ENCODE peak calls at places on chromosomes 6 and 20, in seven cellular contexts. One of them, this sample, is unnamed.
A peak's percentile ranks its signal among the peaks of the same experiment; 100 is the strongest.

GRCh38 chr6:122736166-122736565 is 43.4 kb upstream of the FABP7 start:
- DNase-seq in NCI-H1436: peak; percentile 26
- DNase-seq in WTC11: no peak
- DNase-seq in non-pigmented ciliary epithelial cell: no peak
- DNase-seq in KG1: no peak
- DNase-seq in bronchial epithelial cell: peak; percentile 96
- DNase-seq in activated T-cell treated with anti-CD3 and anti-CD28 coated beads, Interleukin-2, amount 50 U/mL, for 4 hours: no peak
- DNase-seq in this sample: no peak

GRCh38 chr20:58989196-58989595 is 8.1 kb downstream of the NELFCD start:
- DNase-seq in non-pigmented ciliary epithelial cell: no peak
- DNase-seq in NCI-H1436: no peak
- DNase-seq in activated T-cell treated with anti-CD3 and anti-CD28 coated beads, Interleukin-2, amount 50 U/mL, for 4 hours: no peak
- DNase-seq in KG1: no peak
- DNase-seq in bronchial epithelial cell: no peak
- DNase-seq in WTC11: no peak
- DNase-seq in this sample: no peak

GRCh38 chr20:46805836-46806235 is 88.8 kb upstream of the EYA2 start:
- DNase-seq in non-pigmented ciliary epithelial cell: no peak
- DNase-seq in activated T-cell treated with anti-CD3 and anti-CD28 coated beads, Interleukin-2, amount 50 U/mL, for 4 hours: no peak
- DNase-seq in KG1: no peak
- DNase-seq in bronchial epithelial cell: no peak
- DNase-seq in WTC11: no peak
- DNase-seq in NCI-H1436: no peak
- DNase-seq in this sample: no peak

GRCh38 chr6:117195728-117196127 is 69.6 kb upstream of the VGLL2 start:
- DNase-seq in KG1: no peak
- DNase-seq in activated T-cell treated with anti-CD3 and anti-CD28 coated beads, Interleukin-2, amount 50 U/mL, for 4 hours: no peak
- DNase-seq in WTC11: no peak
- DNase-seq in non-pigmented ciliary epithelial cell: no peak
- DNase-seq in NCI-H1436: no peak
- DNase-seq in bronchial epithelial cell: peak; percentile 66
- DNase-seq in this sample: no peak

GRCh38 chr6:55758156-55758942 is 117.0 kb downstream of the BMP5 start:
- DNase-seq in KG1: no peak
- DNase-seq in WTC11: no peak
- DNase-seq in bronchial epithelial cell: peak; percentile 99
- DNase-seq in NCI-H1436: no peak
- DNase-seq in activated T-cell treated with anti-CD3 and anti-CD28 coated beads, Interleukin-2, amount 50 U/mL, for 4 hours: no peak
- DNase-seq in non-pigmented ciliary epithelial cell: peak; percentile 65
- DNase-seq in this sample: no peak

GRCh38 chr6:31149827-31150447 is 7.7 kb downstream of the CCHCR1 start:
- DNase-seq in non-pigmented ciliary epithelial cell: no peak
- DNase-seq in NCI-H1436: no peak
- DNase-seq in bronchial epithelial cell: no peak
- DNase-seq in KG1: no peak
- DNase-seq in activated T-cell treated with anti-CD3 and anti-CD28 coated beads, Interleukin-2, amount 50 U/mL, for 4 hours: no peak
- DNase-seq in WTC11: no peak
- DNase-seq in this sample: no peak

GRCh38 chr6:132931937-132932336 is 117.6 kb downstream of the RPS12 start:
- DNase-seq in activated T-cell treated with anti-CD3 and anti-CD28 coated beads, Interleukin-2, amount 50 U/mL, for 4 hours: no peak
- DNase-seq in NCI-H1436: no peak
- DNase-seq in non-pigmented ciliary epithelial cell: peak; percentile 63
- DNase-seq in WTC11: no peak
- DNase-seq in KG1: no peak
- DNase-seq in bronchial epithelial cell: no peak
- DNase-seq in this sample: no peak

GRCh38 chr6:16295060-16295459 is 56.7 kb downstream of the GMPR start:
- DNase-seq in bronchial epithelial cell: no peak
- DNase-seq in NCI-H1436: no peak
- DNase-seq in WTC11: no peak
- DNase-seq in activated T-cell treated with anti-CD3 and anti-CD28 coated beads, Interleukin-2, amount 50 U/mL, for 4 hours: no peak
- DNase-seq in KG1: no peak
- DNase-seq in non-pigmented ciliary epithelial cell: no peak
- DNase-seq in this sample: no peak

GRCh38 chr20:45944151-45944964 is 9.9 kb downstream of the PCIF1 start:
- DNase-seq in KG1: no peak
- DNase-seq in activated T-cell treated with anti-CD3 and anti-CD28 coated beads, Interleukin-2, amount 50 U/mL, for 4 hours: no peak
- DNase-seq in NCI-H1436: no peak
- DNase-seq in bronchial epithelial cell: peak; percentile 98
- DNase-seq in WTC11: no peak
- DNase-seq in non-pigmented ciliary epithelial cell: no peak
- DNase-seq in this sample: no peak

GRCh38 chr20:8408587-8409307 is 276.7 kb downstream of the PLCB1 start:
- DNase-seq in WTC11: no peak
- DNase-seq in NCI-H1436: no peak
- DNase-seq in KG1: no peak
- DNase-seq in bronchial epithelial cell: no peak
- DNase-seq in activated T-cell treated with anti-CD3 and anti-CD28 coated beads, Interleukin-2, amount 50 U/mL, for 4 hours: no peak
- DNase-seq in non-pigmented ciliary epithelial cell: no peak
- DNase-seq in this sample: no peak

GRCh38 chr6:157139054-157139708 is 184.1 kb downstream of the TMEM242 start:
- DNase-seq in activated T-cell treated with anti-CD3 and anti-CD28 coated beads, Interleukin-2, amount 50 U/mL, for 4 hours: no peak
- DNase-seq in KG1: no peak
- DNase-seq in bronchial epithelial cell: no peak
- DNase-seq in non-pigmented ciliary epithelial cell: no peak
- DNase-seq in WTC11: peak; percentile 73
- DNase-seq in NCI-H1436: no peak
- DNase-seq in this sample: no peak

GRCh38 chr6:145006914-145007313 is 721.8 kb downstream of the UTRN start:
- DNase-seq in non-pigmented ciliary epithelial cell: no peak
- DNase-seq in KG1: no peak
- DNase-seq in NCI-H1436: no peak
- DNase-seq in bronchial epithelial cell: no peak
- DNase-seq in WTC11: no peak
- DNase-seq in activated T-cell treated with anti-CD3 and anti-CD28 coated beads, Interleukin-2, amount 50 U/mL, for 4 hours: no peak
- DNase-seq in this sample: no peak

GRCh38 chr20:47487175-47487917 is 14.3 kb upstream of the NCOA3 start:
- DNase-seq in NCI-H1436: no peak
- DNase-seq in activated T-cell treated with anti-CD3 and anti-CD28 coated beads, Interleukin-2, amount 50 U/mL, for 4 hours: peak; percentile 45
- DNase-seq in KG1: no peak
- DNase-seq in bronchial epithelial cell: peak; percentile 47
- DNase-seq in WTC11: no peak
- DNase-seq in non-pigmented ciliary epithelial cell: no peak
- DNase-seq in this sample: peak; percentile 65

GRCh38 chr6:151381722-151382121 is 9.6 kb downstream of the ZBTB2 start:
- DNase-seq in WTC11: no peak
- DNase-seq in bronchial epithelial cell: no peak
- DNase-seq in activated T-cell treated with anti-CD3 and anti-CD28 coated beads, Interleukin-2, amount 50 U/mL, for 4 hours: no peak
- DNase-seq in non-pigmented ciliary epithelial cell: no peak
- DNase-seq in NCI-H1436: no peak
- DNase-seq in KG1: no peak
- DNase-seq in this sample: no peak

GRCh38 chr6:44021628-44022295 is 105.5 kb downstream of the MRPL14 start:
- DNase-seq in WTC11: no peak
- DNase-seq in non-pigmented ciliary epithelial cell: no peak
- DNase-seq in activated T-cell treated with anti-CD3 and anti-CD28 coated beads, Interleukin-2, amount 50 U/mL, for 4 hours: no peak
- DNase-seq in KG1: no peak
- DNase-seq in NCI-H1436: no peak
- DNase-seq in bronchial epithelial cell: no peak
- DNase-seq in this sample: no peak

GRCh38 chr6:46895930-46896329 is 25.8 kb downstream of the ADGRF5 start:
- DNase-seq in activated T-cell treated with anti-CD3 and anti-CD28 coated beads, Interleukin-2, amount 50 U/mL, for 4 hours: no peak
- DNase-seq in WTC11: no peak
- DNase-seq in NCI-H1436: no peak
- DNase-seq in KG1: no peak
- DNase-seq in non-pigmented ciliary epithelial cell: no peak
- DNase-seq in bronchial epithelial cell: no peak
- DNase-seq in this sample: no peak

GRCh38 chr20:40673442-40673841 is 15.6 kb downstream of the MAFB start:
- DNase-seq in bronchial epithelial cell: peak; percentile 58
- DNase-seq in activated T-cell treated with anti-CD3 and anti-CD28 coated beads, Interleukin-2, amount 50 U/mL, for 4 hours: no peak
- DNase-seq in NCI-H1436: no peak
- DNase-seq in KG1: no peak
- DNase-seq in non-pigmented ciliary epithelial cell: no peak
- DNase-seq in WTC11: no peak
- DNase-seq in this sample: no peak

GRCh38 chr20:2476742-2477615 is 6.4 kb upstream of the SNRPB start:
- DNase-seq in bronchial epithelial cell: no peak
- DNase-seq in WTC11: no peak
- DNase-seq in non-pigmented ciliary epithelial cell: no peak
- DNase-seq in activated T-cell treated with anti-CD3 and anti-CD28 coated beads, Interleukin-2, amount 50 U/mL, for 4 hours: no peak
- DNase-seq in NCI-H1436: no peak
- DNase-seq in KG1: no peak
- DNase-seq in this sample: no peak

GRCh38 chr20:53040678-53041674 is 68.8 kb downstream of the TSHZ2 start:
- DNase-seq in non-pigmented ciliary epithelial cell: no peak
- DNase-seq in KG1: no peak
- DNase-seq in NCI-H1436: peak; percentile 88
- DNase-seq in bronchial epithelial cell: peak; percentile 34
- DNase-seq in activated T-cell treated with anti-CD3 and anti-CD28 coated beads, Interleukin-2, amount 50 U/mL, for 4 hours: no peak
- DNase-seq in WTC11: no peak
- DNase-seq in this sample: no peak

GRCh38 chr6:53065266-53066058 is at the start of gene FBXO9:
- DNase-seq in KG1: no peak
- DNase-seq in NCI-H1436: peak; percentile 59
- DNase-seq in bronchial epithelial cell: no peak
- DNase-seq in non-pigmented ciliary epithelial cell: no peak
- DNase-seq in WTC11: peak; percentile 71
- DNase-seq in activated T-cell treated with anti-CD3 and anti-CD28 coated beads, Interleukin-2, amount 50 U/mL, for 4 hours: peak; percentile 65
- DNase-seq in this sample: peak; percentile 42

GRCh38 chr20:36591854-36592641 is 13.5 kb upstream of the RAB5IF start:
- DNase-seq in WTC11: peak; percentile 45
- DNase-seq in non-pigmented ciliary epithelial cell: no peak
- DNase-seq in NCI-H1436: no peak
- DNase-seq in KG1: no peak
- DNase-seq in activated T-cell treated with anti-CD3 and anti-CD28 coated beads, Interleukin-2, amount 50 U/mL, for 4 hours: peak; percentile 56
- DNase-seq in bronchial epithelial cell: peak; percentile 40
- DNase-seq in this sample: no peak

This sample was measured in CMK.